ENCODE peak calls at places on chromosomes 7 and 10, in ten cellular contexts. Y is HFFc6, I is midbrain, H is lower lobe of right lung, D is left kidney, L is NCI-H2227 treated with DMSO at 0.1 percent for 48 hours, V is hypothalamus, U is activated T-cell treated with anti-CD3 and anti-CD28 coated beads for 24 hours, G is adrenal gland, C is T-helper 17 cell. R is an unnamed sample.

GRCh38 chr10:101572785-101573184 is 15.3 kb downstream of the POLL start:
- DNase-seq in Y (no peak), I (no peak), H (no peak), D (no peak), L (no peak), V (no peak), U (no peak), G (no peak), C (no peak), R (no peak)

GRCh38 chr10:33893502-33893901 is 559.0 kb upstream of the NRP1 start:
- DNase-seq in Y (no peak), I (no peak), H (no peak), D (no peak), L (no peak), V (no peak), U (no peak), G (no peak), C (no peak), R (no peak)

GRCh38 chr7:97015787-97016391 is 8.7 kb downstream of the DLX5 start:
- DNase-seq in Y (no peak), I (no peak), H (no peak), D (peak), L (peak), V (no peak), U (no peak), G (no peak), C (no peak), R (no peak)

GRCh38 chr7:148238926-148239325 is 351.6 kb upstream of the C7orf33 start:
- DNase-seq in Y (no peak), I (no peak), H (no peak), D (peak), L (no peak), V (no peak), U (no peak), G (no peak), C (no peak), R (no peak)

GRCh38 chr7:32102432-32102851 is 32.2 kb upstream of the PDE1C start:
- DNase-seq in Y (no peak), I (no peak), H (no peak), D (no peak), L (no peak), V (no peak), U (no peak), G (no peak), C (no peak), R (no peak)

GRCh38 chr10:131059881-131060280 is 251.6 kb downstream of the TCERG1L start:
- DNase-seq in Y (no peak), I (no peak), H (no peak), D (no peak), L (no peak), V (no peak), U (no peak), G (no peak), C (no peak), R (no peak)

GRCh38 chr7:12549106-12549505 is 21.4 kb upstream of the SCIN start:
- DNase-seq in Y (peak), I (no peak), H (no peak), D (no peak), L (no peak), V (no peak), U (no peak), G (no peak), C (no peak), R (no peak)

GRCh38 chr7:151175047-151175792 is 7.7 kb upstream of the GBX1 start:
- DNase-seq in Y (no peak), I (no peak), H (no peak), D (no peak), L (no peak), V (no peak), U (no peak), G (no peak), C (no peak), R (no peak)

GRCh38 chr10:86690657-86691084 is 22.4 kb downstream of the LDB3 start:
- DNase-seq in Y (no peak), I (no peak), H (no peak), D (no peak), L (no peak), V (no peak), U (no peak), G (no peak), C (no peak), R (no peak)

GRCh38 chr10:5550621-5551530 is 26.1 kb downstream of the CALML3 start:
- DNase-seq in Y (no peak), I (no peak), H (peak), D (peak), L (no peak), V (no peak), U (no peak), G (no peak), C (no peak), R (no peak)

GRCh38 chr7:98655611-98656010 is 38.5 kb downstream of the NPTX2 start:
- DNase-seq in Y (no peak), I (no peak), H (no peak), D (no peak), L (no peak), V (no peak), U (no peak), G (no peak), C (no peak), R (no peak)

GRCh38 chr10:19453967-19454366 is 362.3 kb upstream of the PLXDC2 start:
- DNase-seq in Y (no peak), I (no peak), H (no peak), D (no peak), L (no peak), V (no peak), U (no peak), G (no peak), C (no peak), R (no peak)

GRCh38 chr10:99612167-99612831 is 7.9 kb downstream of the SLC25A28 start:
- DNase-seq in Y (peak), I (peak), H (no peak), D (peak), L (peak), V (peak), U (peak), G (no peak), C (no peak), R (peak)

GRCh38 chr7:143013473-143013872 is 13.5 kb downstream of the OR9A2 start:
- DNase-seq in Y (no peak), I (no peak), H (no peak), D (no peak), L (no peak), V (no peak), U (no peak), G (peak), C (no peak), R (no peak)

GRCh38 chr10:19929466-19930140 is 113.4 kb downstream of the PLXDC2 start:
- DNase-seq in Y (no peak), I (no peak), H (no peak), D (no peak), L (no peak), V (no peak), U (no peak), G (no peak), C (no peak), R (no peak)

GRCh38 chr7:148819697-148820332 is 64.3 kb downstream of the EZH2 start:
- DNase-seq in Y (peak), I (no peak), H (no peak), D (no peak), L (no peak), V (no peak), U (no peak), G (no peak), C (no peak), R (no peak)

GRCh38 chr10:86265877-86266259 is 100.7 kb downstream of the GRID1 start:
- DNase-seq in Y (no peak), I (no peak), H (no peak), D (no peak), L (no peak), V (no peak), U (no peak), G (no peak), C (no peak), R (no peak)

GRCh38 chr10:44847110-44847509 is 64.0 kb upstream of the TMEM72 start:
- DNase-seq in Y (no peak), I (no peak), H (no peak), D (no peak), L (no peak), V (no peak), U (no peak), G (no peak), C (no peak), R (no peak)

GRCh38 chr7:122310119-122311021 is 5.8 kb upstream of the FEZF1 start:
- DNase-seq in Y (no peak), I (no peak), H (peak), D (peak), L (no peak), V (no peak), U (no peak), G (no peak), C (no peak), R (no peak)

GRCh38 chr10:78579995-78580394 is 488.8 kb upstream of the ZMIZ1 start:
- DNase-seq in Y (no peak), I (peak), H (no peak), D (no peak), L (no peak), V (peak), U (no peak), G (peak), C (no peak), R (no peak)

GRCh38 chr10:72308320-72308987 is 34.7 kb downstream of the DDIT4 start:
- DNase-seq in Y (peak), I (no peak), H (no peak), D (no peak), L (no peak), V (no peak), U (no peak), G (peak), C (no peak), R (no peak)

GRCh38 chr7:77657427-77658331 is 38.6 kb upstream of the RSBN1L start:
- DNase-seq in Y (peak), I (peak), H (no peak), D (peak), L (peak), V (no peak), U (peak), G (peak), C (no peak), R (no peak)

GRCh38 chr7:151539055-151539714 is 19.5 kb upstream of the RHEB start:
- DNase-seq in Y (peak), I (peak), H (no peak), D (peak), L (peak), V (peak), U (no peak), G (peak), C (no peak), R (no peak)

GRCh38 chr10:22343761-22344160 is 1.5 kb upstream of the SPAG6 start:
- DNase-seq in Y (no peak), I (no peak), H (no peak), D (peak), L (no peak), V (no peak), U (no peak), G (no peak), C (no peak), R (no peak)

GRCh38 chr7:107387573-107388219 is 82.2 kb upstream of the GPR22 start:
- DNase-seq in Y (peak), I (no peak), H (no peak), D (peak), L (no peak), V (no peak), U (no peak), G (no peak), C (no peak), R (no peak)

GRCh38 chr10:114937962-114938817 is at the start of gene TRUB1:
- DNase-seq in Y (peak), I (peak), H (peak), D (peak), L (peak), V (peak), U (peak), G (peak), C (peak), R (peak)

GRCh38 chr7:148540041-148540738 is 50.4 kb upstream of the C7orf33 start:
- DNase-seq in Y (peak), I (no peak), H (no peak), D (peak), L (no peak), V (no peak), U (no peak), G (no peak), C (no peak), R (no peak)

GRCh38 chr7:79452495-79453265 is 787 bp downstream of the MAGI2 start:
- DNase-seq in Y (no peak), I (peak), H (peak), D (peak), L (peak), V (peak), U (no peak), G (peak), C (no peak), R (no peak)

GRCh38 chr7:91089382-91089963 is 174.8 kb upstream of the FZD1 start:
- DNase-seq in Y (no peak), I (peak), H (no peak), D (peak), L (peak), V (no peak), U (no peak), G (no peak), C (no peak), R (no peak)

GRCh38 chr10:103676851-103677417 is 178.4 kb downstream of the SH3PXD2A start:
- DNase-seq in Y (peak), I (no peak), H (no peak), D (no peak), L (no peak), V (no peak), U (no peak), G (peak), C (no peak), R (no peak)

GRCh38 chr7:30750010-30750409 is 1.9 kb upstream of the INMT start:
- DNase-seq in Y (no peak), I (no peak), H (no peak), D (no peak), L (no peak), V (no peak), U (no peak), G (no peak), C (no peak), R (no peak)

GRCh38 chr10:605632-606325 is 83.7 kb downstream of the DIP2C start:
- DNase-seq in Y (no peak), I (no peak), H (no peak), D (no peak), L (no peak), V (no peak), U (no peak), G (no peak), C (no peak), R (no peak)

GRCh38 chr10:90930070-90930837 is 9.4 kb upstream of the ANKRD1 start:
- DNase-seq in Y (peak), I (peak), H (no peak), D (peak), L (no peak), V (no peak), U (no peak), G (peak), C (no peak), R (no peak)

GRCh38 chr7:117169907-117170306 is 153.0 kb downstream of the WNT2 start:
- DNase-seq in Y (no peak), I (no peak), H (no peak), D (no peak), L (no peak), V (no peak), U (no peak), G (no peak), C (no peak), R (no peak)